ENCODE peak calls at places on chromosomes 1 and 21, in six cellular contexts. P is NAMALWA, M is pancreas, Z is fibroblast of pulmonary artery, I is Ammon's horn, J is IMR-90. D is an unnamed sample.

GRCh38 chr1:68954841-68955240 is 458.0 kb upstream of the DEPDC1 start:
- DNase-seq in P (no peak), M (no peak), Z (no peak), I (no peak), J (no peak), D (no peak)

GRCh38 chr21:37916795-37917142 is 512 bp upstream of the KCNJ6 start:
- DNase-seq in P (no peak), M (no peak), Z (no peak), I (no peak), J (no peak), D (no peak)

GRCh38 chr1:154420961-154421924 is 16.1 kb downstream of the IL6R start:
- DNase-seq in P (no peak), M (no peak), Z (no peak), I (no peak), J (no peak), D (peak)

GRCh38 chr1:2213576-2214505 is 14.3 kb upstream of the SKI start:
- DNase-seq in P (no peak), M (peak), Z (peak), I (peak), J (peak), D (peak)

GRCh38 chr1:231485029-231485784 is 43.3 kb upstream of the TSNAX start:
- DNase-seq in P (no peak), M (no peak), Z (no peak), I (no peak), J (peak), D (no peak)

GRCh38 chr1:71881611-71882010 is 400.7 kb downstream of the NEGR1 start:
- DNase-seq in P (no peak), M (no peak), Z (peak), I (no peak), J (peak), D (no peak)

GRCh38 chr1:113732802-113733201 is 26.5 kb downstream of the PHTF1 start:
- DNase-seq in P (no peak), M (no peak), Z (no peak), I (no peak), J (no peak), D (no peak)

GRCh38 chr1:32509939-32510338 is 29.3 kb upstream of the ZBTB8A start:
- DNase-seq in P (no peak), M (no peak), Z (no peak), I (no peak), J (no peak), D (no peak)

GRCh38 chr1:18410407-18410806 is 70.3 kb upstream of the KLHDC7A start:
- DNase-seq in P (no peak), M (no peak), Z (no peak), I (no peak), J (no peak), D (no peak)

GRCh38 chr1:182317489-182318180 is 74.0 kb downstream of the GLUL start:
- DNase-seq in P (no peak), M (peak), Z (no peak), I (peak), J (no peak), D (no peak)

GRCh38 chr1:36067871-36068270 is 16.0 kb upstream of the TEKT2 start:
- DNase-seq in P (no peak), M (no peak), Z (no peak), I (peak), J (no peak), D (no peak)

GRCh38 chr1:110482662-110483307 is 31.8 kb downstream of the PROK1 start:
- DNase-seq in P (no peak), M (no peak), Z (no peak), I (no peak), J (no peak), D (no peak)

GRCh38 chr1:207836616-207837352 is 74.1 kb downstream of the CD34 start:
- DNase-seq in P (no peak), M (no peak), Z (no peak), I (no peak), J (no peak), D (peak)

GRCh38 chr1:54220004-54220811 is 20.2 kb downstream of the MRPL37 start:
- DNase-seq in P (no peak), M (peak), Z (peak), I (peak), J (peak), D (peak)

GRCh38 chr1:18989176-18989799 is 32.8 kb upstream of the IFFO2 start:
- DNase-seq in P (no peak), M (peak), Z (no peak), I (no peak), J (no peak), D (no peak)

GRCh38 chr1:243731301-243731891 is 118.6 kb downstream of the AKT3 start:
- DNase-seq in P (no peak), M (peak), Z (peak), I (peak), J (peak), D (peak)

GRCh38 chr1:32612189-32612881 is 38.0 kb downstream of the ZBTB8OS start:
- DNase-seq in P (no peak), M (peak), Z (peak), I (peak), J (peak), D (peak)

GRCh38 chr1:34710811-34711210 is 44.0 kb upstream of the GJB5 start:
- DNase-seq in P (no peak), M (no peak), Z (no peak), I (no peak), J (no peak), D (no peak)

GRCh38 chr1:18062180-18062579 is 45.4 kb upstream of the IGSF21 start:
- DNase-seq in P (peak), M (no peak), Z (no peak), I (no peak), J (no peak), D (no peak)

GRCh38 chr1:3614755-3615742 is 3.7 kb upstream of the MEGF6 start:
- DNase-seq in P (peak), M (no peak), Z (no peak), I (no peak), J (no peak), D (no peak)

GRCh38 chr1:8584316-8584715 is 233.1 kb downstream of the RERE start:
- DNase-seq in P (no peak), M (no peak), Z (no peak), I (no peak), J (no peak), D (no peak)

GRCh38 chr1:219533280-219533679 is 79.6 kb downstream of the ZC3H11B start:
- DNase-seq in P (no peak), M (no peak), Z (peak), I (no peak), J (no peak), D (no peak)

GRCh38 chr21:45418301-45419071 is 13.5 kb downstream of the COL18A1 start:
- DNase-seq in P (no peak), M (no peak), Z (no peak), I (no peak), J (no peak), D (no peak)

GRCh38 chr21:14495075-14495474 is 51.0 kb downstream of the SAMSN1 start:
- DNase-seq in P (no peak), M (no peak), Z (no peak), I (no peak), J (no peak), D (no peak)

GRCh38 chr1:52288286-52288685 is 77.7 kb downstream of the CC2D1B start:
- DNase-seq in P (no peak), M (no peak), Z (peak), I (no peak), J (peak), D (no peak)

GRCh38 chr1:3084154-3084553 is 15.2 kb downstream of the PRDM16 start:
- DNase-seq in P (no peak), M (no peak), Z (no peak), I (no peak), J (no peak), D (no peak)

GRCh38 chr1:74733616-74734484 is 898 bp downstream of the TYW3 start:
- DNase-seq in P (peak), M (peak), Z (peak), I (peak), J (peak), D (no peak)

GRCh38 chr1:29709711-29710169 is 473.4 kb downstream of the PTPRU start:
- DNase-seq in P (no peak), M (no peak), Z (peak), I (no peak), J (peak), D (no peak)

GRCh38 chr21:39444406-39445145 is 1.0 kb downstream of the LCA5L start:
- DNase-seq in P (peak), M (no peak), Z (peak), I (no peak), J (peak), D (no peak)

GRCh38 chr1:156489166-156489934 is 11.2 kb downstream of the MEF2D start:
- DNase-seq in P (peak), M (no peak), Z (no peak), I (peak), J (peak), D (no peak)

GRCh38 chr1:29210278-29211085 is 20.3 kb downstream of the MECR start:
- DNase-seq in P (no peak), M (no peak), Z (no peak), I (no peak), J (no peak), D (no peak)

GRCh38 chr21:31403596-31404333 is 59.7 kb upstream of the TIAM1 start:
- DNase-seq in P (no peak), M (no peak), Z (no peak), I (no peak), J (no peak), D (no peak)

GRCh38 chr1:110155878-110156522 is 5.7 kb downstream of the SLC6A17 start:
- DNase-seq in P (peak), M (peak), Z (peak), I (no peak), J (peak), D (no peak)

GRCh38 chr1:200262326-200262965 is 147.4 kb downstream of the ZNF281 start:
- DNase-seq in P (peak), M (no peak), Z (no peak), I (no peak), J (no peak), D (no peak)

GRCh38 chr1:41927118-41927517 is 8.4 kb upstream of the HIVEP3 start:
- DNase-seq in P (no peak), M (no peak), Z (no peak), I (no peak), J (no peak), D (no peak)

D was measured in ascending aorta.